ENCODE peak calls at places on chromosomes 2 and 18, in ten cellular contexts. N is gastrocnemius medialis, Z is K562, K is IMR-90, F is HCT116, U is A549, M is uterus, S is GM12878, W is heart left ventricle, E is tibial nerve. P is an unnamed sample.

GRCh38 chr2:143513081-143513480 is 383.9 kb downstream of the ARHGAP15 start:
- DNase-seq in N (no peak), Z (peak; percentile 26), K (peak; percentile 75), F (peak; percentile 19), U (peak; percentile 3), M (peak; percentile 17), S (peak; percentile 5), W (no peak), E (no peak), P (peak; percentile 61)

GRCh38 chr2:171244466-171244969 is 83.8 kb upstream of the TLK1 start:
- DNase-seq in N (no peak), Z (no peak), K (peak; percentile 87), F (no peak), U (no peak), M (no peak), S (no peak), W (no peak), E (no peak), P (no peak)

GRCh38 chr18:7464245-7464966 is 102.7 kb upstream of the PTPRM start:
- DNase-seq in N (no peak), Z (no peak), K (no peak), F (no peak), U (no peak), M (no peak), S (no peak), W (no peak), E (no peak), P (no peak)

GRCh38 chr2:136101042-136101441 is 16.9 kb downstream of the CXCR4 start:
- DNase-seq in N (no peak), Z (no peak), K (no peak), F (no peak), U (no peak), M (no peak), S (no peak), W (no peak), E (no peak), P (no peak)

GRCh38 chr2:42794271-42795046 is 2.1 kb upstream of the HAAO start:
- DNase-seq in N (no peak), Z (peak; percentile 36), K (no peak), F (no peak), U (peak; percentile 63), M (no peak), S (no peak), W (no peak), E (no peak), P (no peak)

GRCh38 chr2:187775651-187776050 is 221.4 kb upstream of the TFPI start:
- DNase-seq in N (no peak), Z (no peak), K (peak; percentile 15), F (no peak), U (no peak), M (no peak), S (no peak), W (no peak), E (no peak), P (no peak)

GRCh38 chr18:48896875-48897511 is 53.8 kb downstream of the SMAD7 start:
- DNase-seq in N (peak; percentile 22), Z (peak; percentile 85), K (peak; percentile 17), F (no peak), U (no peak), M (no peak), S (peak; percentile 19), W (peak; percentile 81), E (peak; percentile 34), P (peak; percentile 18)

GRCh38 chr18:42915240-42915791 is 200.2 kb downstream of the RIT2 start:
- DNase-seq in N (no peak), Z (no peak), K (no peak), F (no peak), U (no peak), M (no peak), S (no peak), W (no peak), E (no peak), P (no peak)

GRCh38 chr2:217356142-217356541 is 496.3 kb upstream of the TNP1 start:
- DNase-seq in N (no peak), Z (no peak), K (no peak), F (no peak), U (no peak), M (no peak), S (no peak), W (no peak), E (no peak), P (no peak)

GRCh38 chr2:133957724-133958123 is 296.1 kb upstream of the MGAT5 start:
- DNase-seq in N (no peak), Z (no peak), K (no peak), F (no peak), U (no peak), M (no peak), S (no peak), W (no peak), E (no peak), P (no peak)

GRCh38 chr2:69217333-69218080 is 169.5 kb downstream of the GFPT1 start:
- DNase-seq in N (no peak), Z (no peak), K (no peak), F (no peak), U (no peak), M (no peak), S (no peak), W (no peak), E (no peak), P (no peak)

GRCh38 chr2:240596491-240596931 is 10.0 kb downstream of the CAPN10 start:
- DNase-seq in N (no peak), Z (no peak), K (no peak), F (no peak), U (no peak), M (no peak), S (no peak), W (peak; percentile 83), E (peak; percentile 8), P (no peak)

GRCh38 chr18:67919316-67919715 is 402.8 kb upstream of the DSEL start:
- DNase-seq in N (no peak), Z (no peak), K (peak; percentile 19), F (no peak), U (no peak), M (no peak), S (no peak), W (no peak), E (no peak), P (no peak)

GRCh38 chr18:34121157-34121807 is 103.4 kb downstream of the NOL4 start:
- DNase-seq in N (no peak), Z (no peak), K (no peak), F (no peak), U (no peak), M (no peak), S (no peak), W (no peak), E (no peak), P (no peak)

GRCh38 chr2:241451840-241452461 is 56.4 kb downstream of the STK25 start:
- DNase-seq in N (no peak), Z (no peak), K (no peak), F (no peak), U (no peak), M (no peak), S (no peak), W (no peak), E (no peak), P (no peak)

GRCh38 chr2:48531141-48531648 is 1.2 kb downstream of the STON1 start:
- DNase-seq in N (no peak), Z (no peak), K (peak; percentile 68), F (no peak), U (no peak), M (peak; percentile 68), S (no peak), W (no peak), E (no peak), P (peak; percentile 73)
- TF ChIP-seq POLR2A in N (no peak), Z (no peak), K (no peak), F (no peak), U (no peak), M (peak; percentile 15), S (no peak), W (no peak), E (no peak), P (no peak)

GRCh38 chr2:232574674-232575403 is 24.4 kb downstream of the EIF4E2 start:
- DNase-seq in N (peak; percentile 68), Z (no peak), K (peak; percentile 83), F (no peak), U (no peak), M (no peak), S (no peak), W (no peak), E (no peak), P (no peak)
- H3K27ac ChIP-seq in N (peak overlapping the region; percentile 85), Z (no peak overlapping the region), K (no peak overlapping the region), F (no peak overlapping the region), U (no peak overlapping the region), M (no peak overlapping the region), S (no peak overlapping the region), W (no peak overlapping the region), E (no peak overlapping the region), P (no peak overlapping the region)

GRCh38 chr18:63823516-63824219 is 48.5 kb downstream of the SERPINB7 start:
- DNase-seq in N (no peak), Z (peak; percentile 7), K (peak; percentile 77), F (peak; percentile 23), U (no peak), M (no peak), S (no peak), W (no peak), E (no peak), P (peak; percentile 12)

GRCh38 chr18:63819780-63820179 is 44.6 kb downstream of the SERPINB7 start:
- DNase-seq in N (no peak), Z (no peak), K (no peak), F (no peak), U (no peak), M (no peak), S (no peak), W (no peak), E (no peak), P (no peak)

GRCh38 chr18:63818212-63818611 is 43.0 kb downstream of the SERPINB7 start:
- DNase-seq in N (no peak), Z (no peak), K (no peak), F (no peak), U (no peak), M (no peak), S (no peak), W (no peak), E (no peak), P (no peak)

GRCh38 chr18:63817441-63818051 is 42.3 kb downstream of the SERPINB7 start:
- DNase-seq in N (no peak), Z (no peak), K (peak; percentile 71), F (no peak), U (no peak), M (no peak), S (no peak), W (no peak), E (no peak), P (no peak)

DNA sequence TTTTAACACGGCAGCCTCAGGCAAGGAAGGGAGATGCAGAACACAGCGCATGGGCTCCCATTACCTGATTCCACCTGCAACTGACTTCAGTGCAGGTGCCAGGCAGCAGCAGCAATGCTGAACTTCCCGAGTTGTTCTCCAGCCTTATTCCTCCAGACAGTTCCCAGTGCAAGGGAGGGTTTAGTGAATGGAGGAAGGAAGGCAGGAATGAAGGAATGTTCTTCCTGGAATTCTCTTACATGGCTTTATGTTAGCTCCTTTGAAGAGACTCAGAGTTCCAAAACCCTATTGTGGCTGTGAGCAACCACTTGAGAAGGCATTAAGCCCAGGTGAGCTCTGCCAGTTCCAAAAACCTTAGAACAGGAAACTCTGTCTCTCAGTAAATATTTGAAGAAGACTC is 45.5 kb downstream of the SERPINB7 start:
- DNase-seq in N (no peak), Z (no peak), K (no peak), F (no peak), U (no peak), M (no peak), S (no peak), W (no peak), E (no peak), P (no peak)
- TF ChIP-seq POLR2A in N (no peak), Z (no peak), K (no peak), F (no peak), U (no peak), M (no peak), S (no peak), W (no peak), E (no peak), P (no peak)

GRCh38 chr2:9102861-9103662 is 99.6 kb upstream of the MBOAT2 start:
- DNase-seq in N (no peak), Z (no peak), K (no peak), F (no peak), U (no peak), M (no peak), S (no peak), W (no peak), E (no peak), P (no peak)
- H3K27ac ChIP-seq in N (no peak overlapping the region), Z (no peak overlapping the region), K (no peak overlapping the region), F (no peak overlapping the region), U (no peak overlapping the region), M (no peak overlapping the region), S (no peak overlapping the region), W (no peak overlapping the region), E (no peak overlapping the region), P (no peak overlapping the region)

P was measured in endothelial cell of umbilical vein.